ENCODE peak calls at places on chromosomes 7 and 10, in nine cellular contexts. One of them, this sample, is unnamed.
A peak's percentile ranks its signal among the peaks of the same experiment; 100 is the strongest.

GRCh38 chr10:100662067-100662466 is 83.3 kb upstream of the PAX2 start:
- DNase-seq in germinal center: no peak
- DNase-seq in NCI-H526 treated with DMSO at 0.1 percent for 48 hours: no peak
- DNase-seq in IMR-90: no peak
- DNase-seq in posterior vena cava: no peak
- DNase-seq in kidney tubule cell: no peak
- DNase-seq in M059J: no peak
- DNase-seq in CD4-positive, alpha-beta T cell: no peak
- DNase-seq in fibroblast of gingiva: no peak
- DNase-seq in this sample: no peak

GRCh38 chr10:112360308-112361270 is 13.3 kb upstream of the ACSL5 start:
- DNase-seq in CD4-positive, alpha-beta T cell: no peak
- DNase-seq in posterior vena cava: peak; percentile 78
- DNase-seq in IMR-90: peak; percentile 21
- DNase-seq in M059J: peak; percentile 84
- DNase-seq in fibroblast of gingiva: no peak
- DNase-seq in germinal center: no peak
- DNase-seq in NCI-H526 treated with DMSO at 0.1 percent for 48 hours: no peak
- DNase-seq in kidney tubule cell: peak; percentile 24
- DNase-seq in this sample: no peak

GRCh38 chr7:105444342-105444938 is 55.7 kb upstream of the SRPK2 start:
- DNase-seq in germinal center: peak; percentile 16
- DNase-seq in NCI-H526 treated with DMSO at 0.1 percent for 48 hours: no peak
- DNase-seq in CD4-positive, alpha-beta T cell: no peak
- DNase-seq in fibroblast of gingiva: no peak
- DNase-seq in posterior vena cava: no peak
- DNase-seq in kidney tubule cell: no peak
- DNase-seq in IMR-90: no peak
- DNase-seq in M059J: no peak
- DNase-seq in this sample: no peak

GRCh38 chr7:134894928-134895327 is 91.4 kb upstream of the AGBL3 start:
- DNase-seq in NCI-H526 treated with DMSO at 0.1 percent for 48 hours: no peak
- DNase-seq in kidney tubule cell: no peak
- DNase-seq in IMR-90: no peak
- DNase-seq in fibroblast of gingiva: no peak
- DNase-seq in posterior vena cava: no peak
- DNase-seq in CD4-positive, alpha-beta T cell: no peak
- DNase-seq in germinal center: no peak
- DNase-seq in M059J: no peak
- DNase-seq in this sample: no peak

GRCh38 chr7:91876391-91877133 is 3.9 kb downstream of the MTERF1 start:
- DNase-seq in NCI-H526 treated with DMSO at 0.1 percent for 48 hours: no peak
- DNase-seq in posterior vena cava: no peak
- DNase-seq in IMR-90: peak; percentile 35
- DNase-seq in M059J: peak; percentile 26
- DNase-seq in fibroblast of gingiva: peak; percentile 12
- DNase-seq in CD4-positive, alpha-beta T cell: no peak
- DNase-seq in kidney tubule cell: peak; percentile 6
- DNase-seq in germinal center: no peak
- DNase-seq in this sample: peak; percentile 23

GRCh38 chr7:35697414-35698175 is 2.7 kb upstream of the HERPUD2 start:
- DNase-seq in NCI-H526 treated with DMSO at 0.1 percent for 48 hours: no peak
- DNase-seq in germinal center: no peak
- DNase-seq in M059J: peak; percentile 77
- DNase-seq in posterior vena cava: no peak
- DNase-seq in IMR-90: peak; percentile 71
- DNase-seq in CD4-positive, alpha-beta T cell: no peak
- DNase-seq in kidney tubule cell: peak; percentile 69
- DNase-seq in fibroblast of gingiva: peak; percentile 40
- DNase-seq in this sample: peak; percentile 14

GRCh38 chr10:32166365-32166764 is 110.1 kb upstream of the KIF5B start:
- DNase-seq in germinal center: no peak
- DNase-seq in fibroblast of gingiva: no peak
- DNase-seq in M059J: no peak
- DNase-seq in NCI-H526 treated with DMSO at 0.1 percent for 48 hours: no peak
- DNase-seq in kidney tubule cell: no peak
- DNase-seq in CD4-positive, alpha-beta T cell: no peak
- DNase-seq in IMR-90: no peak
- DNase-seq in posterior vena cava: no peak
- DNase-seq in this sample: peak; percentile 97

GRCh38 chr7:47807756-47808155 is 140.5 kb downstream of the PKD1L1 start:
- DNase-seq in CD4-positive, alpha-beta T cell: no peak
- DNase-seq in IMR-90: no peak
- DNase-seq in posterior vena cava: no peak
- DNase-seq in fibroblast of gingiva: no peak
- DNase-seq in kidney tubule cell: no peak
- DNase-seq in germinal center: peak; percentile 71
- DNase-seq in NCI-H526 treated with DMSO at 0.1 percent for 48 hours: no peak
- DNase-seq in M059J: no peak
- DNase-seq in this sample: peak; percentile 45

GRCh38 chr10:49435225-49435624 is 39.3 kb upstream of the DRGX start:
- DNase-seq in fibroblast of gingiva: no peak
- DNase-seq in M059J: peak; percentile 18
- DNase-seq in kidney tubule cell: no peak
- DNase-seq in posterior vena cava: no peak
- DNase-seq in CD4-positive, alpha-beta T cell: no peak
- DNase-seq in IMR-90: no peak
- DNase-seq in NCI-H526 treated with DMSO at 0.1 percent for 48 hours: no peak
- DNase-seq in germinal center: no peak
- DNase-seq in this sample: peak; percentile 44

GRCh38 chr10:49264177-49264677 is 34.7 kb upstream of the C10orf71 start:
- DNase-seq in posterior vena cava: no peak
- DNase-seq in NCI-H526 treated with DMSO at 0.1 percent for 48 hours: no peak
- DNase-seq in germinal center: no peak
- DNase-seq in IMR-90: no peak
- DNase-seq in kidney tubule cell: no peak
- DNase-seq in M059J: no peak
- DNase-seq in fibroblast of gingiva: no peak
- DNase-seq in CD4-positive, alpha-beta T cell: no peak
- DNase-seq in this sample: no peak

GRCh38 chr7:1234794-1235500 is 2.3 kb downstream of the UNCX start:
- DNase-seq in fibroblast of gingiva: no peak
- DNase-seq in IMR-90: no peak
- DNase-seq in kidney tubule cell: peak; percentile 11
- DNase-seq in M059J: no peak
- DNase-seq in NCI-H526 treated with DMSO at 0.1 percent for 48 hours: no peak
- DNase-seq in CD4-positive, alpha-beta T cell: no peak
- DNase-seq in posterior vena cava: no peak
- DNase-seq in germinal center: no peak
- DNase-seq in this sample: no peak

GRCh38 chr10:7857259-7857658 is 39.0 kb downstream of the TAF3 start:
- DNase-seq in fibroblast of gingiva: no peak
- DNase-seq in IMR-90: no peak
- DNase-seq in CD4-positive, alpha-beta T cell: no peak
- DNase-seq in germinal center: no peak
- DNase-seq in M059J: no peak
- DNase-seq in NCI-H526 treated with DMSO at 0.1 percent for 48 hours: no peak
- DNase-seq in kidney tubule cell: peak; percentile 3
- DNase-seq in posterior vena cava: peak; percentile 29
- DNase-seq in this sample: no peak

GRCh38 chr10:78831457-78831856 is 237.3 kb upstream of the ZMIZ1 start:
- DNase-seq in NCI-H526 treated with DMSO at 0.1 percent for 48 hours: no peak
- DNase-seq in IMR-90: no peak
- DNase-seq in fibroblast of gingiva: no peak
- DNase-seq in posterior vena cava: no peak
- DNase-seq in kidney tubule cell: no peak
- DNase-seq in CD4-positive, alpha-beta T cell: no peak
- DNase-seq in M059J: no peak
- DNase-seq in germinal center: no peak
- DNase-seq in this sample: no peak

GRCh38 chr7:65820287-65820950 is 52.5 kb upstream of the VKORC1L1 start:
- DNase-seq in germinal center: no peak
- DNase-seq in fibroblast of gingiva: no peak
- DNase-seq in CD4-positive, alpha-beta T cell: no peak
- DNase-seq in kidney tubule cell: no peak
- DNase-seq in posterior vena cava: no peak
- DNase-seq in M059J: no peak
- DNase-seq in IMR-90: no peak
- DNase-seq in NCI-H526 treated with DMSO at 0.1 percent for 48 hours: no peak
- DNase-seq in this sample: no peak

GRCh38 chr7:41047192-41047591 is 655.7 kb downstream of the INHBA start:
- DNase-seq in NCI-H526 treated with DMSO at 0.1 percent for 48 hours: no peak
- DNase-seq in CD4-positive, alpha-beta T cell: no peak
- DNase-seq in M059J: no peak
- DNase-seq in germinal center: no peak
- DNase-seq in fibroblast of gingiva: no peak
- DNase-seq in kidney tubule cell: no peak
- DNase-seq in posterior vena cava: no peak
- DNase-seq in IMR-90: no peak
- DNase-seq in this sample: peak; percentile 45

GRCh38 chr10:11901454-11902431 is 78.6 kb downstream of the PROSER2 start:
- DNase-seq in kidney tubule cell: peak; percentile 38
- DNase-seq in IMR-90: peak; percentile 10
- DNase-seq in M059J: no peak
- DNase-seq in germinal center: no peak
- DNase-seq in CD4-positive, alpha-beta T cell: no peak
- DNase-seq in posterior vena cava: no peak
- DNase-seq in NCI-H526 treated with DMSO at 0.1 percent for 48 hours: no peak
- DNase-seq in fibroblast of gingiva: no peak
- DNase-seq in this sample: no peak

GRCh38 chr7:10685040-10685439 is 288.6 kb upstream of the PHF14 start:
- DNase-seq in IMR-90: no peak
- DNase-seq in NCI-H526 treated with DMSO at 0.1 percent for 48 hours: no peak
- DNase-seq in germinal center: no peak
- DNase-seq in M059J: no peak
- DNase-seq in kidney tubule cell: no peak
- DNase-seq in posterior vena cava: no peak
- DNase-seq in CD4-positive, alpha-beta T cell: no peak
- DNase-seq in fibroblast of gingiva: no peak
- DNase-seq in this sample: peak; percentile 23

GRCh38 chr10:77333610-77334340 is 303.8 kb downstream of the KCNMA1 start:
- DNase-seq in posterior vena cava: no peak
- DNase-seq in NCI-H526 treated with DMSO at 0.1 percent for 48 hours: peak; percentile 27
- DNase-seq in kidney tubule cell: peak; percentile 64
- DNase-seq in M059J: no peak
- DNase-seq in IMR-90: peak; percentile 73
- DNase-seq in germinal center: no peak
- DNase-seq in CD4-positive, alpha-beta T cell: no peak
- DNase-seq in fibroblast of gingiva: peak; percentile 7
- DNase-seq in this sample: peak; percentile 96

GRCh38 chr7:69683002-69683401 is 84.7 kb downstream of the AUTS2 start:
- DNase-seq in NCI-H526 treated with DMSO at 0.1 percent for 48 hours: no peak
- DNase-seq in kidney tubule cell: no peak
- DNase-seq in germinal center: no peak
- DNase-seq in M059J: peak; percentile 38
- DNase-seq in CD4-positive, alpha-beta T cell: no peak
- DNase-seq in posterior vena cava: no peak
- DNase-seq in fibroblast of gingiva: no peak
- DNase-seq in IMR-90: no peak
- DNase-seq in this sample: no peak

GRCh38 chr10:120077707-120078492 is 185.4 kb downstream of the SEC23IP start:
- DNase-seq in posterior vena cava: no peak
- DNase-seq in NCI-H526 treated with DMSO at 0.1 percent for 48 hours: peak; percentile 12
- DNase-seq in fibroblast of gingiva: no peak
- DNase-seq in germinal center: peak; percentile 20
- DNase-seq in kidney tubule cell: no peak
- DNase-seq in CD4-positive, alpha-beta T cell: no peak
- DNase-seq in M059J: no peak
- DNase-seq in IMR-90: no peak
- DNase-seq in this sample: no peak

GRCh38 chr10:44383749-44384600 is 922 bp downstream of the CXCL12 start:
- DNase-seq in posterior vena cava: peak; percentile 81
- DNase-seq in IMR-90: peak; percentile 54
- DNase-seq in NCI-H526 treated with DMSO at 0.1 percent for 48 hours: no peak
- DNase-seq in M059J: no peak
- DNase-seq in kidney tubule cell: peak; percentile 16
- DNase-seq in fibroblast of gingiva: peak; percentile 51
- DNase-seq in CD4-positive, alpha-beta T cell: no peak
- DNase-seq in germinal center: no peak
- DNase-seq in this sample: no peak

GRCh38 chr7:134075799-134076198 is 51.3 kb upstream of the LRGUK start:
- DNase-seq in M059J: no peak
- DNase-seq in posterior vena cava: no peak
- DNase-seq in kidney tubule cell: no peak
- DNase-seq in CD4-positive, alpha-beta T cell: no peak
- DNase-seq in fibroblast of gingiva: no peak
- DNase-seq in germinal center: no peak
- DNase-seq in IMR-90: no peak
- DNase-seq in NCI-H526 treated with DMSO at 0.1 percent for 48 hours: no peak
- DNase-seq in this sample: no peak

GRCh38 chr10:59709472-59710125 is at the start of gene SLC16A9:
- DNase-seq in germinal center: peak; percentile 38
- DNase-seq in NCI-H526 treated with DMSO at 0.1 percent for 48 hours: peak; percentile 11
- DNase-seq in M059J: peak; percentile 30
- DNase-seq in kidney tubule cell: peak; percentile 85
- DNase-seq in IMR-90: peak; percentile 11
- DNase-seq in CD4-positive, alpha-beta T cell: no peak
- DNase-seq in fibroblast of gingiva: peak; percentile 15
- DNase-seq in posterior vena cava: peak; percentile 86
- DNase-seq in this sample: peak; percentile 81

GRCh38 chr7:141641876-141642275 is 60.1 kb downstream of the DENND11 start:
- DNase-seq in NCI-H526 treated with DMSO at 0.1 percent for 48 hours: peak; percentile 18
- DNase-seq in M059J: peak; percentile 10
- DNase-seq in fibroblast of gingiva: no peak
- DNase-seq in kidney tubule cell: no peak
- DNase-seq in CD4-positive, alpha-beta T cell: no peak
- DNase-seq in germinal center: no peak
- DNase-seq in posterior vena cava: no peak
- DNase-seq in IMR-90: no peak
- DNase-seq in this sample: no peak

GRCh38 chr10:570631-571565 is 118.6 kb downstream of the DIP2C start:
- DNase-seq in CD4-positive, alpha-beta T cell: no peak
- DNase-seq in M059J: no peak
- DNase-seq in kidney tubule cell: no peak
- DNase-seq in fibroblast of gingiva: no peak
- DNase-seq in IMR-90: no peak
- DNase-seq in germinal center: no peak
- DNase-seq in posterior vena cava: peak; percentile 74
- DNase-seq in NCI-H526 treated with DMSO at 0.1 percent for 48 hours: no peak
- DNase-seq in this sample: no peak

GRCh38 chr10:37710831-37711616 is 146.4 kb downstream of the ZNF248 start:
- DNase-seq in fibroblast of gingiva: no peak
- DNase-seq in posterior vena cava: no peak
- DNase-seq in IMR-90: no peak
- DNase-seq in kidney tubule cell: no peak
- DNase-seq in CD4-positive, alpha-beta T cell: no peak
- DNase-seq in M059J: peak; percentile 29
- DNase-seq in NCI-H526 treated with DMSO at 0.1 percent for 48 hours: no peak
- DNase-seq in germinal center: no peak
- DNase-seq in this sample: no peak

GRCh38 chr10:88892223-88892967 is 12.3 kb downstream of the STAMBPL1 start:
- DNase-seq in fibroblast of gingiva: peak; percentile 34
- DNase-seq in kidney tubule cell: peak; percentile 35
- DNase-seq in CD4-positive, alpha-beta T cell: no peak
- DNase-seq in posterior vena cava: no peak
- DNase-seq in IMR-90: peak; percentile 68
- DNase-seq in germinal center: no peak
- DNase-seq in NCI-H526 treated with DMSO at 0.1 percent for 48 hours: no peak
- DNase-seq in M059J: peak; percentile 62
- DNase-seq in this sample: no peak

GRCh38 chr10:34528320-34528719 is 286.8 kb downstream of the PARD3 start:
- DNase-seq in kidney tubule cell: peak; percentile 94
- DNase-seq in fibroblast of gingiva: peak; percentile 85
- DNase-seq in M059J: peak; percentile 95
- DNase-seq in IMR-90: peak; percentile 93
- DNase-seq in NCI-H526 treated with DMSO at 0.1 percent for 48 hours: no peak
- DNase-seq in germinal center: no peak
- DNase-seq in posterior vena cava: no peak
- DNase-seq in CD4-positive, alpha-beta T cell: no peak
- DNase-seq in this sample: peak; percentile 93

GRCh38 chr7:55432937-55433784 is 68.0 kb downstream of the LANCL2 start:
- DNase-seq in fibroblast of gingiva: peak; percentile 36
- DNase-seq in germinal center: peak; percentile 39
- DNase-seq in kidney tubule cell: peak; percentile 67
- DNase-seq in CD4-positive, alpha-beta T cell: no peak
- DNase-seq in IMR-90: peak; percentile 59
- DNase-seq in M059J: peak; percentile 63
- DNase-seq in NCI-H526 treated with DMSO at 0.1 percent for 48 hours: peak; percentile 8
- DNase-seq in posterior vena cava: no peak
- DNase-seq in this sample: peak; percentile 86

GRCh38 chr7:158474488-158474887 is 113.1 kb downstream of the PTPRN2 start:
- DNase-seq in kidney tubule cell: no peak
- DNase-seq in germinal center: no peak
- DNase-seq in CD4-positive, alpha-beta T cell: no peak
- DNase-seq in posterior vena cava: peak; percentile 72
- DNase-seq in NCI-H526 treated with DMSO at 0.1 percent for 48 hours: no peak
- DNase-seq in M059J: no peak
- DNase-seq in IMR-90: no peak
- DNase-seq in fibroblast of gingiva: no peak
- DNase-seq in this sample: no peak

GRCh38 chr7:92808006-92808405 is 28.4 kb downstream of the CDK6 start:
- DNase-seq in posterior vena cava: no peak
- DNase-seq in NCI-H526 treated with DMSO at 0.1 percent for 48 hours: peak; percentile 33
- DNase-seq in M059J: no peak
- DNase-seq in CD4-positive, alpha-beta T cell: no peak
- DNase-seq in IMR-90: peak; percentile 47
- DNase-seq in fibroblast of gingiva: peak; percentile 47
- DNase-seq in kidney tubule cell: no peak
- DNase-seq in germinal center: no peak
- DNase-seq in this sample: no peak